ENCODE peak calls at places on chromosomes 12 and 14, in four cellular contexts. A, Z, D and K are unnamed samples.

GRCh38 chr12:18165422-18165871 is 75.5 kb upstream of the RERGL start:
- DNase-seq in A (no peak), Z (no peak), D (no peak), K (no peak)

GRCh38 chr12:124515981-124516380 is 51.4 kb downstream of the NCOR2 start:
- DNase-seq in D (no peak), Z (peak; percentile 79), A (no peak), K (no peak)

GRCh38 chr12:85993746-85994145 is 119.7 kb downstream of the NTS start:
- DNase-seq in Z (no peak), A (no peak), D (no peak), K (no peak)

GRCh38 chr12:55001198-55001827 is 16.8 kb upstream of the TESPA1 start:
- DNase-seq in D (no peak), Z (no peak), A (no peak), K (no peak)

GRCh38 chr14:38605193-38606114 is 349.6 kb upstream of the CLEC14A start:
- DNase-seq in D (no peak), Z (no peak), A (no peak), K (no peak)

GRCh38 chr12:87756111-87756510 is 273.1 kb downstream of the C12orf50 start:
- DNase-seq in D (no peak), A (no peak), Z (no peak), K (no peak)

GRCh38 chr12:8065991-8066594 is at the start of gene C3AR1:
- DNase-seq in D (no peak), A (no peak), Z (no peak), K (no peak)

GRCh38 chr12:272942-273906 is 10.6 kb upstream of the SLC6A13 start:
- DNase-seq in A (no peak), Z (no peak), D (no peak), K (no peak)

GRCh38 chr12:1197264-1198018 is 206.4 kb downstream of the ERC1 start:
- DNase-seq in D (no peak), Z (no peak), A (no peak), K (no peak)

GRCh38 chr14:36069535-36069900 is 107.0 kb downstream of the PTCSC3 start:
- DNase-seq in Z (no peak), A (peak; percentile 58), D (peak; percentile 80), K (no peak)

GRCh38 chr14:77584809-77585208 is 31.6 kb downstream of the SPTLC2 start:
- DNase-seq in D (no peak), A (no peak), Z (no peak), K (no peak)

GRCh38 chr12:93616584-93617101 is 44.2 kb downstream of the SOCS2 start:
- DNase-seq in A (peak; percentile 26), D (peak; percentile 89), Z (no peak), K (no peak)

GRCh38 chr14:62071029-62071428 is 308.8 kb downstream of the SNAPC1 start:
- DNase-seq in A (no peak), D (no peak), Z (no peak), K (no peak)

GRCh38 chr14:68675233-68675577 is 117.7 kb downstream of the ZFP36L1 start:
- DNase-seq in D (no peak), A (no peak), Z (no peak), K (no peak)

GRCh38 chr12:3421599-3421998 is 69.4 kb upstream of the PRMT8 start:
- DNase-seq in Z (no peak), A (no peak), D (peak; percentile 69), K (no peak)

GRCh38 chr12:132572801-132573760 is 37.3 kb downstream of the LRCOL1 start:
- DNase-seq in A (no peak), D (no peak), Z (no peak), K (no peak)

GRCh38 chr12:115973968-115974765 is 303.3 kb downstream of the MED13L start:
- DNase-seq in A (no peak), D (no peak), Z (no peak), K (no peak)

GRCh38 chr12:127389923-127390322 is 877.0 kb upstream of the TMEM132C start:
- DNase-seq in Z (no peak), D (peak; percentile 94), A (peak; percentile 42), K (no peak)

GRCh38 chr12:52644078-52644415 is 8.0 kb downstream of the KRT2 start:
- DNase-seq in D (peak; percentile 30), A (no peak), Z (no peak), K (no peak)

GRCh38 chr12:56300644-56301464 is 724 bp upstream of the CS start:
- DNase-seq in Z (no peak), A (no peak), D (no peak), K (no peak)

GRCh38 chr14:25756880-25757279 is 706.9 kb upstream of the STXBP6 start:
- DNase-seq in D (no peak), Z (no peak), A (no peak), K (no peak)

GRCh38 chr12:89286506-89286905 is 65.8 kb downstream of the DUSP6 start:
- DNase-seq in D (no peak), A (no peak), Z (no peak), K (no peak)

GRCh38 chr12:89289720-89290119 is 62.6 kb downstream of the DUSP6 start:
- DNase-seq in D (no peak), Z (no peak), A (no peak), K (no peak)

GRCh38 chr12:89288959-89289358 is 63.3 kb downstream of the DUSP6 start:
- DNase-seq in A (no peak), Z (no peak), D (no peak), K (no peak)
- H3K27ac ChIP-seq in A (no peak overlapping the region), Z (no peak overlapping the region), D (no peak overlapping the region), K (no peak overlapping the region)

DNA sequence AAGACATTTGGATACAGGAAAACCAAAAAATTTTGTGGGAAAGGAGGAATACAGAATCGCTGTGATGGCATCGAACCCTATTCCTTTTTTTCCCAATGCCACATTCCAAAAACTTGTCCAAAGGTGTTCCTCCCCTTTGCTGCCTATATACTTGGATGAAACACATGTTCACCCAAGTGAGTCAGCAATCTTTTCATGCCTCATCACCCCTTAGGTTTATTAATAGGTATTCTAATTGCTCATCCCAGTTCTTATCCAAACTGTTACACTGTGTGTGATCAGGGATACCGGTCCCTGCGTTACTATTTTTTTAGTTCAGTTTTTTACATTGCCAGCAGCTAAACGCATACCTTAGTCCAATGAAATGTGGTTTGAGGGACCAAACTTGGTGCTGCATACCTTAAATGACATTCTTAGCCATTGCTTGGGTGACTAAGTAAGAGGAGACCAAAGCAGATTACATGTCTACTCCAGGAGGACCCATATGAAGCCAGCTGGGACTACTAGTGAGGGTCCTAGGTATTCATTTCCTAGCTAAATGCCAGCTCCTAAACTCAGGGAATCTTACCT is 20.6 kb upstream of the ST8SIA1 start:
- DNase-seq in D (no peak), Z (no peak), A (no peak), K (no peak)
- H3K27ac ChIP-seq in D (no peak overlapping the region), Z (no peak overlapping the region), A (no peak overlapping the region), K (no peak overlapping the region)

DNA sequence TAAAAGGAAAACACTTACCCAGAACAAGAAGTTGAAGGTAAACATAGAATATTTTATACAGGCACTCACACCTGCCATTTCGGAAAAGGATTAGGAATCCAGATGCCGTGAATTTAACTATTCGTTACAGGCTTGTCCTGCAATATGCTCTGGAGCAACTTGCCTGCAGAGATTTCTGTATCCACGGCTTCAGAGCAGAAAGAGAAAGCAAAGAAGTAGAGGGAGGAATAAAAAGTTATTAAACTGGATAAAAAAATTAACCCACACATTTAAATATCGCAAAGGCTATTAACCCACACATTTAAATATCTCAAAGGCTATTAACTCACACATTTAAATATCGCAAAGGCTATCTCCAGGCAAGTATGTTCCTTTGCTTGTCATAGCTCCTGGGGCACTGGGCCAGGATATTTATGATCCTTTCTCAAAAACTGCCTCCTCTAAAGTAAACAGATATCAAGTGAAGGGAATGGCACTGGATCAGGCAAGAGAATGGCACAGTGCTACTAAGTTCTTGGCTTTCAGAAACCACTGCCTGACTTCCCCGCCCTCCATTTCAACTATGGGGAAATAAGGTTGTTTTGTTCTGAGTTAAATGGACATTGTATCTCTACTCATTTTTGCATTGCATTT is at the start of gene TSPAN8:
- DNase-seq in D (no peak), Z (no peak), A (no peak), K (no peak)
- H3K27ac ChIP-seq in D (no peak within 1 kb of the TSS), Z (peak within 1 kb of the TSS; percentile 84), A (no peak within 1 kb of the TSS), K (no peak within 1 kb of the TSS)

GRCh38 chr12:49642370-49642802 is 19.0 kb downstream of the PRPF40B start:
- DNase-seq in Z (no peak), A (no peak), D (no peak), K (no peak)

GRCh38 chr12:49643961-49644619 is 20.7 kb downstream of the PRPF40B start:
- DNase-seq in Z (no peak), D (no peak), A (no peak), K (no peak)

GRCh38 chr12:49643135-49643534 is 19.8 kb downstream of the PRPF40B start:
- DNase-seq in D (no peak), Z (no peak), A (no peak), K (no peak)

GRCh38 chr12:49644620-49644994 is 21.2 kb downstream of the PRPF40B start:
- DNase-seq in A (peak; percentile 63), Z (peak; percentile 81), D (peak; percentile 95), K (peak; percentile 69)

GRCh38 chr12:49641748-49642369 is 18.5 kb downstream of the PRPF40B start:
- DNase-seq in A (no peak), D (no peak), Z (no peak), K (no peak)
- H3K27ac ChIP-seq in A (no peak overlapping the region), D (peak overlapping the region; percentile 42), Z (no peak overlapping the region), K (peak overlapping the region; percentile 79)

GRCh38 chr14:72613196-72613974 is 280.5 kb downstream of the DPF3 start:
- DNase-seq in A (no peak), D (peak; percentile 21), Z (peak; percentile 76), K (no peak)

GRCh38 chr14:72614891-72615410 is 278.9 kb downstream of the DPF3 start:
- DNase-seq in Z (no peak), D (peak; percentile 29), A (no peak), K (no peak)

GRCh38 chr14:72614365-72614764 is 279.5 kb downstream of the DPF3 start:
- DNase-seq in A (no peak), Z (no peak), D (peak; percentile 29), K (no peak)

GRCh38 chr14:72615511-72616121 is 278.3 kb downstream of the DPF3 start:
- DNase-seq in Z (peak; percentile 44), A (no peak), D (peak; percentile 40), K (no peak)

DNA sequence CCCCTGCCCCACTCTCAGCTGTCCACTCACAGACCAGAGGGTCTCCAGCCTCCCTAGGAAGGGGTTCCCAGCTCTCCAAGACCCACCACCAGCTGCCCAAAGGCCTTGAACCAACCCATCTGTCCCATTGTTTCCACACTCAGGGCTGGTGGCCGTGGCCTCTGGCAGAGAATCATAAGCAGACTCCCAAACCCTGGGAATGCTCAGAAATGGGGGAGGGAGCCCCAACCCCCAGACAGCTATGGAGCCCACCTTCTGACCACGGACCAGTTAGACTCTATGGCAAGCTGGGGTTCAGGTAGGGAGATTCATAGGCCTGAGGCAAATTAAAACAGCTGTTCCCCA is 280.0 kb downstream of the DPF3 start:
- DNase-seq in D (peak; percentile 38), A (no peak), Z (no peak), K (no peak)
- H3K27ac ChIP-seq in D (no peak overlapping the region), A (no peak overlapping the region), Z (peak overlapping the region; percentile 88), K (peak overlapping the region; percentile 48)

GRCh38 chr12:75550906-75551305 is 39.5 kb upstream of the KRR1 start:
- DNase-seq in A (no peak), D (no peak), Z (no peak), K (no peak)
- H3K27ac ChIP-seq in A (no peak overlapping the region), D (peak overlapping the region; percentile 71), Z (no peak overlapping the region), K (no peak overlapping the region)